ENCODE peak calls at places on chromosomes 16 and 17, in five cellular contexts. One of them, this sample, is unnamed. For H3K4me1, the result is how much of the 10 kb centered on the place peaks cover.

GRCh38 chr17:82590216-82590615 is 58.0 kb downstream of the WDR45B start:
- DNase-seq in suprapubic skin: no peak
- DNase-seq in PC-9: no peak
- DNase-seq in A673: no peak
- DNase-seq in body of pancreas: no peak
- DNase-seq in this sample: no peak

GRCh38 chr17:80842456-80843053 is 149.1 kb upstream of the CHMP6 start:
- DNase-seq in suprapubic skin: no peak
- DNase-seq in PC-9: no peak
- DNase-seq in A673: no peak
- DNase-seq in body of pancreas: no peak
- DNase-seq in this sample: no peak

GRCh38 chr17:37608369-37609169 is 649 bp downstream of the SYNRG start:
- DNase-seq in suprapubic skin: no peak
- DNase-seq in PC-9: no peak
- DNase-seq in A673: peak
- DNase-seq in body of pancreas: no peak
- DNase-seq in this sample: no peak

GRCh38 chr17:7590743-7591142 is 849 bp upstream of the SOX15 start:
- DNase-seq in suprapubic skin: no peak
- DNase-seq in PC-9: peak
- DNase-seq in A673: no peak
- DNase-seq in body of pancreas: no peak
- DNase-seq in this sample: no peak

GRCh38 chr16:20624205-20624604 is 48.0 kb upstream of the ACSM2B start:
- DNase-seq in suprapubic skin: no peak
- DNase-seq in PC-9: no peak
- DNase-seq in A673: no peak
- DNase-seq in body of pancreas: no peak
- DNase-seq in this sample: no peak

GRCh38 chr16:19153876-19154275 is 14.2 kb upstream of the SYT17 start:
- DNase-seq in suprapubic skin: no peak
- DNase-seq in PC-9: no peak
- DNase-seq in A673: peak
- DNase-seq in body of pancreas: no peak
- DNase-seq in this sample: no peak

GRCh38 chr17:9837551-9838471 is 12.1 kb downstream of the GLP2R start:
- DNase-seq in suprapubic skin: no peak
- DNase-seq in PC-9: peak
- DNase-seq in A673: no peak
- DNase-seq in body of pancreas: peak
- DNase-seq in this sample: peak

GRCh38 chr16:1645914-1646525 is 32.1 kb upstream of the JPT2 start:
- DNase-seq in suprapubic skin: no peak
- DNase-seq in PC-9: peak
- DNase-seq in A673: peak
- DNase-seq in body of pancreas: no peak
- DNase-seq in this sample: no peak

GRCh38 chr16:59195242-59195641 is 461.1 kb upstream of the GOT2 start:
- DNase-seq in suprapubic skin: no peak
- DNase-seq in PC-9: no peak
- DNase-seq in A673: no peak
- DNase-seq in body of pancreas: no peak
- DNase-seq in this sample: no peak
- TF ChIP-seq CTCF in suprapubic skin: no peak
- TF ChIP-seq CTCF in PC-9: no peak
- TF ChIP-seq CTCF in A673: no peak
- TF ChIP-seq CTCF in body of pancreas: no peak
- TF ChIP-seq CTCF in this sample: no peak

GRCh38 chr17:29592850-29593545 is at the start of gene ANKRD13B:
- DNase-seq in suprapubic skin: no peak
- DNase-seq in PC-9: peak
- DNase-seq in A673: peak
- DNase-seq in body of pancreas: no peak
- DNase-seq in this sample: peak

GRCh38 chr17:29595107-29595942 is 2.4 kb downstream of the ANKRD13B start:
- DNase-seq in suprapubic skin: no peak
- DNase-seq in PC-9: peak
- DNase-seq in A673: no peak
- DNase-seq in body of pancreas: no peak
- DNase-seq in this sample: peak

GRCh38 chr17:29594441-29595090 is 1.6 kb downstream of the ANKRD13B start:
- DNase-seq in suprapubic skin: no peak
- DNase-seq in PC-9: no peak
- DNase-seq in A673: no peak
- DNase-seq in body of pancreas: no peak
- DNase-seq in this sample: peak

GRCh38 chr17:29591737-29592624 is 951 bp upstream of the ANKRD13B start:
- DNase-seq in suprapubic skin: peak
- DNase-seq in PC-9: peak
- DNase-seq in A673: peak
- DNase-seq in body of pancreas: peak
- DNase-seq in this sample: peak

DNA sequence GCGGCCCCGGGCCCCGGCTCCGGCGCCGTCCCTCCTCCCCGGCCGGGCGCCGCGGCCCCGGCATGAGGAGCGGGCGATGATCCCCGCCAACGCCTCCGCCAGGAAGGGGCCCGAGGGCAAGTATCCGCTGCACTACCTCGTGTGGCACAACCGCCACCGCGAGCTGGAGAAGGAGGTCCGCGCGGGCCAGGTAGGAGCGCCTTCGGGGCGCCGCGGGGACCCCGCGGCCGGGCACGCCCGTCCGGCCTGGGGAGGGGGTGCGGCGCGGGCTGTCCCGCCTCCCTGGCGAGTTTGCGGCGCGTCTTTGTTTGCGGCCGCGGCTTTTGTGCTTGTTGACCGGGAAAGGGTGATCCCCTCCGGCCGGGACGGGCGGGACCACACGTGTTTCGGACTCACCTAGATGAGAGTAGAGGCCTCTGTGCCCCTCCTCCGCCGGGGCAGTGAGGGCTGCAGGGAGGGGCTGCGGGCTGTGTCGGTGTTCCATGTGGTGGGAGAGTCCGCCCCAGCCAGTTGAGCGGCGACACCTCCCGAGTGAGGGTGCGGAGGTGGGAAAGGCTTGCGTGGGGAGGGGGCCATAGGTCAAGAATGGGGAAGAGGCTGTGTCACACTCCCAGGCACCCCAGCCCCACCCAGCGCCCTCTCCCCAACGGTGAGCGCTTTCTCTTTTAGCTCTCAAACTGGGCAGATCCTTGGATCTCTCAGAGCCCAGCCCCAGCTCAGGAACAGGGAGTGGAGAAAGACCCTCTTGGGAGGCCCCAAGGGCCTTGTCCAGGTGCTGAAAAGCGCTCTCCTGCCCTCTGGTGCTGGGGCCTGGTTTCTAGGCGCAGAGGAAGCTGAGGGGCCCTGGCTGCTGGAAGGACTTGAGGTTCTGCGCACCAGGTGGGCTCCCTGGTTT is 861 bp downstream of the ANKRD13B start:
- DNase-seq in suprapubic skin: no peak
- DNase-seq in PC-9: no peak
- DNase-seq in A673: peak
- DNase-seq in body of pancreas: no peak
- DNase-seq in this sample: peak
- H3K4me1 ChIP-seq in suprapubic skin: half or more
- H3K4me1 ChIP-seq in PC-9: under half
- H3K4me1 ChIP-seq in A673: half or more
- H3K4me1 ChIP-seq in body of pancreas: under half
- H3K4me1 ChIP-seq in this sample: under half

DNA sequence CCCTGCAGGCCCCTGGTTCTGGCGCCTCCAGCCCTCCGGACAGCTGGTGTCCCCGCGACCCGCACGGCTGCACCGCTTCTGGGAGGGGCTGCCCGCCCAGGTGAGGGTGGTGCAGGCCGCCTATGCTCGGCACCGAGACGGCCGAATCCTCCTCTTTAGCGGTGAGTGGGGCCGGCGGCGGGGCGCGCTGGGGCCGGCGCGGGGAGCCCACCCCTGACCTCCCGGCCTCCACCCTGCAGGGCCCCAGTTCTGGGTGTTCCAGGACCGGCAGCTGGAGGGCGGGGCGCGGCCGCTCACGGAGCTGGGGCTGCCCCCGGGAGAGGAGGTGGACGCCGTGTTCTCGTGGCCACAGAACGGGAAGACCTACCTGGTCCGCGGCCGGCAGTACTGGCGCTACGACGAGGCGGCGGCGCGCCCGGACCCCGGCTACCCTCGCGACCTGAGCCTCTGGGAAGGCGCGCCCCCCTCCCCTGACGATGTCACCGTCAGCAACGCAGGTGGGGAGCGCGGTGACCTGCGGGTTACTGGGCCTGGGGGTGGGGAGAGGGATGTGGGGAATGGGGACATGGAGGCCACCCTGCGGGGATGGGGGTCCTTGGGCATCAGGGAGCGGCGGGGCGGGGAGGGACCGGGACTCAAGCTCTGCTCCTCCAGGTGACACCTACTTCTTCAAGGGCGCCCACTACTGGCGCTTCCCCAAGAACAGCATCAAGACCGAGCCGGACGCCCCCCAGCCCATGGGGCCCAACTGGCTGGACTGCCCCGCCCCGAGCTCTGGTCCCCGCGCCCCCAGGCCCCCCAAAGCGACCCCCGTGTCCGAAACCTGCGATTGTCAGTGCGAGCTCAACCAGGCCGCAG is 7.0 kb upstream of the IL32 start:
- DNase-seq in suprapubic skin: no peak
- DNase-seq in PC-9: no peak
- DNase-seq in A673: peak
- DNase-seq in body of pancreas: peak
- DNase-seq in this sample: peak
- TF ChIP-seq CTCF in suprapubic skin: no peak
- TF ChIP-seq CTCF in PC-9: no peak
- TF ChIP-seq CTCF in A673: no peak
- TF ChIP-seq CTCF in body of pancreas: no peak
- TF ChIP-seq CTCF in this sample: no peak

GRCh38 chr16:11610580-11610979 is 23.9 kb upstream of the LITAF start:
- DNase-seq in suprapubic skin: no peak
- DNase-seq in PC-9: no peak
- DNase-seq in A673: no peak
- DNase-seq in body of pancreas: no peak
- DNase-seq in this sample: no peak
- H3K4me1 ChIP-seq in suprapubic skin: under half
- H3K4me1 ChIP-seq in PC-9: half or more
- H3K4me1 ChIP-seq in A673: under half
- H3K4me1 ChIP-seq in body of pancreas: under half
- H3K4me1 ChIP-seq in this sample: under half

DNA sequence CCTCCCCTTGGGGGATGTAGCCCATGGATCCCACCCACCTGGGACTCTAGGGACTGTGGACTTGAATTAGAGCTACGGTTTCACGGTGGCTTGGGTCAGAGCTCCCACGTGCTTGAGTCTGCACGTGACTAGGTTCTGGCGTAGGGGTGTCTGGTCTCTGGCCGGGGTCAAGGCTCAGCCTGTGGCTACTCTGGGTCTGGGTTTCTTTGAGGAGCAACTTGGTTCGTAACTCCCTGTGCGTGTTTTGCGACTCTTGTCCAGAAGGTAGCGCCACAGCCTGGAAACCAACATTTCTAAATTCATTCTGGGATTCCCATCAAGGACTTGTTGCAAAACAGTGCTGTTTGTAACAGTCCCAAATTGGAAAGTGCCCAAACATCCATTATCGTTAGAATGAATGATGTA is 462 bp upstream of the GGT6 start:
- DNase-seq in suprapubic skin: no peak
- DNase-seq in PC-9: no peak
- DNase-seq in A673: peak
- DNase-seq in body of pancreas: no peak
- DNase-seq in this sample: no peak
- TF ChIP-seq CTCF in suprapubic skin: no peak
- TF ChIP-seq CTCF in PC-9: peak
- TF ChIP-seq CTCF in A673: peak
- TF ChIP-seq CTCF in body of pancreas: no peak
- TF ChIP-seq CTCF in this sample: peak

GRCh38 chr17:73227944-73228343 is 33.7 kb downstream of the CPSF4L start:
- DNase-seq in suprapubic skin: no peak
- DNase-seq in PC-9: no peak
- DNase-seq in A673: no peak
- DNase-seq in body of pancreas: no peak
- DNase-seq in this sample: no peak
- H3K4me1 ChIP-seq in suprapubic skin: half or more
- H3K4me1 ChIP-seq in PC-9: under half
- H3K4me1 ChIP-seq in A673: under half
- H3K4me1 ChIP-seq in body of pancreas: under half
- H3K4me1 ChIP-seq in this sample: under half

DNA sequence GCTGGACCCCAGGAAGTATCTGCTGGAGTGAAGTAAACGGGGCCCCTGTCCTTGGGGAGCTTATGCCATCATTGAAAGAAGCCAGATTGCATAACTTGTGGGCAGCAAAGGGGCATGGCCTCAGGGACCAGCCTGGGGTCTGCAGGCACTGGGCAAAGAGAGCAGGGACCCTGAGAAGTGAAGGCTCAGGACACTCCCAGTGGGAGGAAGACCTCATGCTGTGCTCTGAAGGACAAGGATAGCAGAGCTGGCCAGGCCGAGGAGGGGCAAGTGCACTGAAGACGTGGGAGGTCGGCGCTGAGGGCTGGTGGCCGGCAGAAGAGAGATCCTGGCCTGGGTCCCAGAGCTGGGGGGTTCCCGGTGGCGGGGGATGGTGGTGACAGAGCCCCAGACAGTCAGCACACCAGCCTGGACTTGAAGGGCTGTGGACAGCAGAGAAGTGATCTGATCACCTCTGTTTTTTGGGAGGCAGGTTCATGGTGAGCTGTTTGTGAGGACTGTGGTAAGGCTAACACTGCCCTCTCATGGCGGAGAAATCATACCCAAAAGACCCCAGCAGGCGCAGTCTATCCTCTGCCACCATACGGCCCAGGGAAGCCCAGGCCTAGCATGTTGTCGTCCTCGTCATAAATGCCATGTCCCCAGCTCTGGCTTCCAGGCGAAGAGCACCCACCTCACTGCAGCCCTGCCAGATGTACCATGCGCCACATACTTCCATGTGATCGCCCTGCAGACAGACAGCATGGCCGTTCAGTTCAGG is 7.1 kb upstream of the CNP start:
- DNase-seq in suprapubic skin: no peak
- DNase-seq in PC-9: peak
- DNase-seq in A673: peak
- DNase-seq in body of pancreas: peak
- DNase-seq in this sample: no peak
- TF ChIP-seq CTCF in suprapubic skin: no peak
- TF ChIP-seq CTCF in PC-9: peak
- TF ChIP-seq CTCF in A673: peak
- TF ChIP-seq CTCF in body of pancreas: peak
- TF ChIP-seq CTCF in this sample: peak